ENCODE peak calls at places on chromosomes 6 and 20, in nine cellular contexts. Z is bronchial epithelial cell, I is heart right ventricle, Y is glutamatergic neuron, W is H9, T is OCI-LY7, F is type B pancreatic cell, D is brain microvascular endothelial cell, R is GM12878. C is an unnamed sample.

GRCh38 chr6:134123666-134124208 is 71.3 kb upstream of the SLC2A12 start:
- DNase-seq in D (peak), Y (no peak), W (peak), I (no peak), R (peak), Z (peak), F (no peak), T (peak), C (no peak)

GRCh38 chr20:31747640-31748039 is 8.6 kb downstream of the TPX2 start:
- DNase-seq in F (no peak), R (no peak), Z (no peak), T (no peak), D (no peak), Y (no peak), W (no peak), I (no peak), C (no peak)

GRCh38 chr6:32203435-32204267 is 11.2 kb upstream of the GPSM3 start:
- DNase-seq in R (no peak), T (no peak), Z (no peak), F (no peak), D (no peak), I (no peak), Y (no peak), W (no peak), C (no peak)

GRCh38 chr6:251920-252319 is 40.4 kb upstream of the DUSP22 start:
- DNase-seq in F (no peak), Y (no peak), Z (peak), D (no peak), T (no peak), W (no peak), I (no peak), R (peak), C (no peak)

GRCh38 chr20:48789781-48790544 is 37.8 kb downstream of the PREX1 start:
- DNase-seq in D (no peak), Z (no peak), F (no peak), W (no peak), I (no peak), R (no peak), T (no peak), Y (no peak), C (no peak)

GRCh38 chr6:8180327-8181161 is 78.2 kb upstream of the EEF1E1 start:
- DNase-seq in D (peak), W (peak), T (no peak), F (no peak), Z (peak), I (no peak), R (no peak), Y (no peak), C (no peak)

GRCh38 chr20:47380481-47380880 is 24.0 kb upstream of the ZMYND8 start:
- DNase-seq in T (no peak), Y (no peak), Z (no peak), I (no peak), W (no peak), D (no peak), R (no peak), F (no peak), C (no peak)

GRCh38 chr20:44738779-44739477 is 6.7 kb upstream of the KCNK15 start:
- DNase-seq in R (peak), D (peak), T (peak), Y (peak), I (no peak), W (peak), F (no peak), Z (peak), C (peak)

GRCh38 chr6:142902636-142903053 is 42.3 kb downstream of the HIVEP2 start:
- DNase-seq in I (peak), Z (peak), D (peak), T (no peak), R (peak), F (no peak), Y (no peak), W (no peak), C (no peak)

GRCh38 chr6:114290864-114291263 is 52.0 kb downstream of the HS3ST5 start:
- DNase-seq in T (no peak), F (no peak), Z (no peak), D (no peak), I (no peak), W (no peak), R (no peak), Y (no peak), C (no peak)

GRCh38 chr6:154379585-154379984 is 23.0 kb upstream of the IPCEF1 start:
- DNase-seq in I (no peak), R (no peak), F (no peak), Y (no peak), T (no peak), W (no peak), D (no peak), Z (no peak), C (no peak)

GRCh38 chr20:17594443-17594842 is 24.6 kb downstream of the DSTN start:
- DNase-seq in Y (no peak), Z (peak), W (no peak), T (no peak), F (no peak), D (peak), I (no peak), R (no peak), C (no peak)

GRCh38 chr6:163427498-163428254 is 13.2 kb downstream of the QKI start:
- DNase-seq in Y (no peak), T (peak), F (no peak), I (no peak), W (no peak), Z (peak), R (no peak), D (no peak), C (no peak)

GRCh38 chr20:8355453-8355852 is 223.4 kb downstream of the PLCB1 start:
- DNase-seq in F (no peak), D (no peak), T (no peak), Y (no peak), I (no peak), R (no peak), W (no peak), Z (no peak), C (no peak)

GRCh38 chr20:24598346-24598745 is 128.9 kb downstream of the SYNDIG1 start:
- DNase-seq in I (no peak), Z (no peak), Y (no peak), R (no peak), W (no peak), T (no peak), D (no peak), F (no peak), C (no peak)

GRCh38 chr6:87697581-87698552 is 4.2 kb downstream of the AKIRIN2 start:
- DNase-seq in R (no peak), F (no peak), T (peak), Z (no peak), D (peak), I (no peak), Y (no peak), W (no peak), C (no peak)

GRCh38 chr20:56828402-56828801 is 199.3 kb downstream of the TFAP2C start:
- DNase-seq in I (no peak), Y (no peak), Z (no peak), F (no peak), R (no peak), T (no peak), D (no peak), W (no peak), C (no peak)

GRCh38 chr20:5364136-5364821 is 47.5 kb upstream of the PROKR2 start:
- DNase-seq in Z (peak), F (no peak), R (no peak), Y (no peak), T (no peak), D (no peak), I (no peak), W (no peak), C (no peak)

GRCh38 chr20:35240083-35240913 is 13.8 kb downstream of the MMP24 start:
- DNase-seq in I (no peak), W (no peak), D (no peak), F (no peak), Y (no peak), Z (no peak), R (no peak), T (no peak), C (no peak)

GRCh38 chr6:99885051-99885450 is 109.0 kb downstream of the MCHR2 start:
- DNase-seq in I (no peak), W (no peak), Z (peak), D (no peak), R (no peak), F (no peak), T (no peak), Y (no peak), C (no peak)

DNA sequence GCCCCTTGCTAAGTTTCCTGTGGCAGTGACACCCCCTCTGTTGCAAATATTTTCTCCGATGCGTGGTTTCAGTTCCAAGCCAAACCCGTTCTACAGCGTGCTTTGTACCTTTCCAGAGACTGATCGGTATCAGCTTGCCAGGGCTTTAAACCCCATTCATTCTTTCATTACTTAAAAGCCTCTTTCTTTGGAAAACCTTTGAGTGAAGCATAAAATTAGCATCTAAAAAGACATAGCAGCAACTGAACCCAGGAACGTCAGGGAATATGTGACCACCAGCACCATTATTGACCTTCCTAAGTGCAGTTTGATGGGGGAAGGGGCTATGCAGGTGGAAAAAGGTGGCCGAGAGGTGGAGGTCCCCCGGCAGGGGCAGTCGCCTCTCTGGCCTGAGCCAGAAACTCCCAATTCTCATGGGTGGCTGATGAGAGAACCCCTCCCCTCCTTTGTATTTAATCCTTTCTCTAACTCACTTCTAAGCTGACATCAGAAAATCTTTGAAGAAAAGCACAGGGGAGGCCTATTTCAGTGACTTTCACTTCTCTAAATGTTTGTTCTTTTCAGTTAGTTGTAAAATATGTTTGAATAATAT is 89.4 kb downstream of the RSPH3 start:
- DNase-seq in D (no peak), W (peak), F (no peak), T (peak), R (peak), Y (no peak), Z (peak), I (no peak), C (no peak)
- TF ChIP-seq CTCF in D (no peak), W (peak), F (no peak), T (peak), R (no peak), Y (no peak), Z (no peak), I (no peak), C (peak)

DNA sequence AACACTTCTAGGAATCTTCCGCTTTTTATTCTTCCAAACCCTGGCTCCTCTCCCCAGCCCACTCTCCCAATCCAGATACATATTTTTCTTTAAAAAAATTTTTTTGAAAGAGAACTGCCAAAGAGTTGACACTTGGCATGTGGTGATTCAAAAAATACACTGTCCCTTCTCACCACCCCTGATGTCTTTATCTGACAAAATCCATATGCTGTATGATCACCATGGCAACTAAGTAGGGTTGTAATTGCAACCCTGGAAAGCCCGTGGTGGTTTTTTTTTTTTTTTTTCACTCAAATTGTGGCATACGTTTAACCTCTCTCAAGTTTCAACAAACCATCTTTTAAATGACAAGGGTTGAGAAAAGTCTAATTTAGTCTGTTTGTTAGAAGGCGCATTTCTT is 355.7 kb upstream of the SASH1 start:
- DNase-seq in Y (no peak), R (no peak), D (no peak), T (no peak), W (no peak), I (no peak), Z (no peak), F (no peak), C (no peak)
- TF ChIP-seq CTCF in Y (no peak), R (no peak), D (no peak), T (no peak), W (no peak), I (no peak), Z (no peak), F (no peak), C (no peak)

GRCh38 chr6:155380666-155381332 is 66.5 kb upstream of the TFB1M start:
- DNase-seq in I (no peak), R (no peak), T (peak), Z (no peak), Y (no peak), W (no peak), F (no peak), D (no peak), C (no peak)
- TF ChIP-seq CTCF in I (no peak), R (no peak), T (peak), Z (no peak), Y (no peak), W (no peak), F (no peak), D (no peak), C (no peak)

DNA sequence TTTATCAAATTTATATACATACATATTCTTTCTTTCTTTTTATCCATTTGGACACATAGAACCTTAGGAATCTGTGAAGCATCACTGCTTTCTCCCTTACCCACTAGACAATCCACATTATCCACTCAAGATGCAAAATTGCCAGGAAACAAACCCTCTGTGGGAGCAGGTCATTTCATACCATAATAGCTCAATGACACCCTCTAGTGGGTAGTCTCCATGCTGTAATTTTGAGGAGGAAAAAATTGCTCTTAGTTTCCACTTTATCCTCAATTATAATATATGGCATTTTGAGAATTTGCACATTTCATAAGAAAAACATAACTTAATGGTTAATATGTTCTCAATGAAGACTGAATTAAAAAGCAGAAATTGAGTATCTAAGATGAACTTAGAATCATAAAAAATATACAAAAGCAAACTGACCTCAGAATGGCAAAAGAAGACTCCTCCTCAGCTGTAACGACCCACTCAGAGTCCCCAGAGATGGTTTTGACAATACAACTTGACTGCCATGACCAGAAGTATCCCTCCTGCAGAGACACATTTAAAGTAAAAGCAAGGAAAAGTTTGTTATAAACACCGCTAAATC is 164.1 kb downstream of the FRK start:
- DNase-seq in Y (no peak), F (no peak), D (peak), T (peak), W (no peak), Z (peak), R (no peak), I (no peak), C (peak)
- TF ChIP-seq CTCF in Y (peak), F (peak), D (peak), T (peak), W (peak), Z (peak), R (peak), I (peak), C (peak)

GRCh38 chr6:157339432-157339831 is 16.1 kb upstream of the TMEM242 start:
- DNase-seq in D (no peak), T (no peak), Z (no peak), F (no peak), W (peak), R (no peak), Y (no peak), I (no peak), C (no peak)
- TF ChIP-seq CTCF in D (peak), T (peak), Z (no peak), F (no peak), W (peak), R (peak), Y (no peak), I (no peak), C (no peak)

DNA sequence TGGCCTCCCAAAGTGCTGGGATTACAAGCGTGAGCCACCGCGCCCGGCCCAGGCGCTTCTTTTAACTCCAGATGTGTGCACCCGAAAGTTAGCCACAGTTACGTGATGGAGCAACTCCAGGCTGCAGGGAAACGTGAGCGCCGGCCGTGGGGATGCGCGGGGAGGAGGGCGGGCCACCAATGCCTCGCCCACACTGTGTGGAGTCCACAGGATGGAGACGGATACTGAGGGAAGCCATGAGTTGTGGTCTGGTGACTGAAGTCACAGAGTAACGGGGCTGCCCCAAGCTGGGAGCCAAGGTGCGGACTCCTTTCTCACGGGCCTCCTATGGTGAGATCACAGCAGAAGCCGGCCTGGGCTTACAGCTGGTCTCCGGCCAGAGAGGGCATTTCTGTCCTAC is 23.2 kb downstream of the YTHDF1 start:
- DNase-seq in Z (no peak), I (no peak), F (no peak), T (no peak), R (no peak), W (no peak), D (no peak), Y (no peak), C (no peak)
- TF ChIP-seq CTCF in Z (no peak), I (no peak), F (no peak), T (no peak), R (no peak), W (no peak), D (no peak), Y (no peak), C (no peak)

DNA sequence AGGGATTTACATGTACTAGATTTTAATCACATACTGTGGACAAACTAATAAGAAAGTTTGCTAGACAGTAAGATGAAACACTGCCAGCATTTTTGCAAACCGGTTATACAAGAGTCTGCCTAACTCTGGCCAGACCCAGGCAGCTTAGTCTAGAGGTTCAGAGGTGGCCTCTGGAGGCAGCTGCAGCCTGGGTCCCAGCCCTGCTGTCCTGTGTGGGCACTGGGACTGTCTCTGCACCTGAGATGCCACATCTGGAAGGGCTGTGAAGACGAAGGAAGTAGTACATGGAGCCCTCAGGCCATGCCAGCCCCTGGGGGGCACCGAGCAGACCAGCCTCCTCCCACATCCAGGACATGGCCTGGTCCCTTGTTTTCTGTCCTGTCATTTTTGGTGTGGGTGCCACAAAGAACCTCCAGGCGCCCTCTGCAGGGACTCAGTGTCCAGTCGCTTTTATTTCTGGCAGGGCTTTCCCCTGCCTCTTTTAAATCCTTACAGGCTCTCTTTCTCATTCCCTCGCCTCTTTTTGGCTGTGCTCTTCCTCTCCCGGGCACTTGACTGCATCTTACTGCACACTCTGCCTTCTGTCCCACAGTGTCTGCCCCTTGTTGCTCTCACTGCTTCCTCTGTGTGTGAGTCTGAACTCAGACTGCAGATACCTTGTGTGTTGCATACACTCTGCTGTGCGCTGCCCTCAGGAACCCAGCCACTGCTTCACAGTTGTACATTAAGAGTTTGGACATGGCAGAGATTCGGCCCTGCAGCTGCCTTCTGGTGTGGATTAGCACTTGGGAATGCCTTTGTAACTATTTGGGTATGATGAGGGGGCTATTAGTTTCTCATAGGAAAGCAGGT is 216.7 kb downstream of the ZDHHC14 start:
- DNase-seq in Y (peak), I (peak), R (no peak), W (peak), T (peak), Z (peak), F (no peak), D (peak), C (peak)
- TF ChIP-seq CTCF in Y (peak), I (no peak), R (peak), W (peak), T (peak), Z (peak), F (peak), D (peak), C (peak)

GRCh38 chr6:118387921-118388701 is 160.0 kb upstream of the PLN start:
- DNase-seq in F (no peak), R (no peak), I (no peak), T (no peak), Y (no peak), Z (peak), D (peak), W (no peak), C (no peak)

GRCh38 chr6:118386975-118387374 is 161.1 kb upstream of the PLN start:
- DNase-seq in W (no peak), D (no peak), Z (no peak), Y (no peak), F (no peak), T (no peak), R (no peak), I (no peak), C (no peak)

GRCh38 chr6:118383924-118384323 is 164.2 kb upstream of the PLN start:
- DNase-seq in T (no peak), Z (no peak), I (no peak), W (no peak), Y (no peak), F (no peak), D (no peak), R (no peak), C (no peak)

GRCh38 chr6:118377711-118378414 is 170.2 kb upstream of the PLN start:
- DNase-seq in F (no peak), Y (peak), R (no peak), Z (no peak), T (no peak), D (no peak), I (peak), W (peak), C (no peak)

GRCh38 chr6:118382126-118382525 is 166.0 kb upstream of the PLN start:
- DNase-seq in F (no peak), R (no peak), Y (no peak), I (no peak), T (no peak), Z (peak), W (no peak), D (no peak), C (no peak)
- TF ChIP-seq CTCF in F (no peak), R (no peak), Y (no peak), I (no peak), T (no peak), Z (no peak), W (no peak), D (no peak), C (no peak)

DNA sequence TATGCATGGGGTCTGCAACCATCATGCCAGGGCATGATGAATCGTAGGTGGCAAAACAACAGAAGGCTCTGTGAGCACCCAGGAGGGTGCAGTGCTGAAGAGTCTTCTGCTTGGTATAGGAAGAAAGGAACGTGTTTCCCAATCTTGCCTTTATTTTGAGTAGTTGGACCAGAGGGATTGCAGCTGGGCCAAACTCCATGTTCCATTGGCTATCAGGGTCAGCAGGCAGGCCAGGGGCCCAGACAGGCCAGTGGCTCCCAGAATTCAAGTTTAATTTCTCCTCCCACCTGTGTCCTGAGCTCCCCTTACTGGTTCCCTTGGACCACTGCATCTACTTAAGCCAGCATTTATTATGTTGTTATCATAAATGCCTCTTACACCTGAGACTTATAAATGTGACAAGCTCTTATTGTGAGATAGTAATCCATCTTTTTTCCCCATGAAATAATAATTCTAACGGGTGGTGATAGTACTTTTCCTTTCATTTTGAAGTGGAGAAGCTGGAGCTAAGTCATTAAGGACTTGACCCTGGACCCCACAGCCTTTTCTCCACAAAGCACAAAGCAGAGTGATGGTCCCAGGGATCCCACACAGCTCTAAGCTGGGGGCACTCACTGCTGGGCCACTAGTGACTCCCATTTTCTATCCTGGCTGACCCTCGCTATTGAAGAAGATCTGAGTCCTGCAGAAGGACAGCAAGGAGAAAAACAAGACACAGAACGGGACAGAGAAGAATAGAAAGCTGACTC is 809 bp upstream of the TRIM38 start:
- DNase-seq in W (no peak), T (peak), F (no peak), I (no peak), D (no peak), Z (no peak), Y (no peak), R (no peak), C (no peak)
- TF ChIP-seq CTCF in W (no peak), T (peak), F (no peak), I (no peak), D (no peak), Z (no peak), Y (no peak), R (peak), C (no peak)